ENCODE peak calls at places on chromosomes 3 and 15, in six cellular contexts. E is psoas muscle, V is transverse colon, B is H9, J is neural progenitor cell, F is uterus. K is an unnamed sample.

GRCh38 chr3:59937206-59937605 is 887.4 kb upstream of the CFAP20DC start:
- DNase-seq in E (no peak), V (no peak), B (no peak), J (no peak), F (no peak), K (no peak)

GRCh38 chr15:89783111-89783860 is 7.2 kb downstream of the MESP2 start:
- DNase-seq in E (no peak), V (no peak), B (peak; percentile 79), J (no peak), F (no peak), K (no peak)

GRCh38 chr15:51270706-51271105 is 67.7 kb downstream of the CYP19A1 start:
- DNase-seq in E (no peak), V (no peak), B (no peak), J (no peak), F (no peak), K (no peak)

GRCh38 chr3:113746955-113747718 is at the start of gene ATP6V1A:
- DNase-seq in E (peak; percentile 63), V (peak; percentile 82), B (peak; percentile 88), J (peak; percentile 81), F (no peak), K (no peak)

GRCh38 chr3:36943601-36944000 is 1.3 kb downstream of the TRANK1 start:
- DNase-seq in E (no peak), V (no peak), B (no peak), J (peak; percentile 32), F (no peak), K (no peak)

GRCh38 chr3:6608843-6609242 is 252.1 kb upstream of the GRM7 start:
- DNase-seq in E (no peak), V (no peak), B (no peak), J (no peak), F (no peak), K (no peak)

GRCh38 chr3:156601497-156601896 is 46.6 kb upstream of the SSR3 start:
- DNase-seq in E (no peak), V (no peak), B (no peak), J (no peak), F (no peak), K (no peak)

GRCh38 chr15:89761009-89761831 is 10.2 kb upstream of the MESP1 start:
- DNase-seq in E (no peak), V (peak; percentile 63), B (no peak), J (no peak), F (no peak), K (no peak)

GRCh38 chr3:71395927-71396695 is 187.4 kb downstream of the FOXP1 start:
- DNase-seq in E (no peak), V (no peak), B (no peak), J (no peak), F (no peak), K (no peak)

GRCh38 chr3:12557472-12558105 is 702 bp downstream of the MKRN2 start:
- DNase-seq in E (no peak), V (no peak), B (no peak), J (no peak), F (no peak), K (no peak)

GRCh38 chr3:137647179-137647578 is 116.9 kb upstream of the SOX14 start:
- DNase-seq in E (no peak), V (no peak), B (peak; percentile 68), J (peak; percentile 77), F (no peak), K (no peak)

GRCh38 chr15:99427668-99428361 is 138.0 kb upstream of the MEF2A start:
- DNase-seq in E (no peak), V (no peak), B (no peak), J (no peak), F (peak; percentile 12), K (no peak)

GRCh38 chr3:196499061-196499460 is 4.5 kb downstream of the RNF168 start:
- DNase-seq in E (no peak), V (no peak), B (no peak), J (no peak), F (no peak), K (no peak)

GRCh38 chr3:11705049-11705448 is 61.3 kb upstream of the VGLL4 start:
- DNase-seq in E (no peak), V (no peak), B (peak; percentile 41), J (no peak), F (no peak), K (no peak)

GRCh38 chr15:43193710-43194109 is 8.5 kb downstream of the CCNDBP1 start:
- DNase-seq in E (no peak), V (no peak), B (no peak), J (no peak), F (no peak), K (no peak)

GRCh38 chr3:146382386-146382785 is 87.0 kb downstream of the PLSCR2 start:
- DNase-seq in E (no peak), V (peak; percentile 41), B (no peak), J (peak; percentile 13), F (no peak), K (no peak)

GRCh38 chr3:9007213-9007612 is 43.9 kb upstream of the RAD18 start:
- DNase-seq in E (no peak), V (no peak), B (no peak), J (no peak), F (no peak), K (no peak)

GRCh38 chr15:48250640-48251076 is 44.6 kb downstream of the SLC12A1 start:
- DNase-seq in E (peak; percentile 15), V (peak; percentile 12), B (peak; percentile 35), J (peak; percentile 70), F (no peak), K (peak; percentile 42)

GRCh38 chr3:33047842-33048834 is 48.8 kb downstream of the GLB1 start:
- DNase-seq in E (no peak), V (no peak), B (no peak), J (no peak), F (no peak), K (no peak)

GRCh38 chr15:33852094-33852493 is 116.2 kb upstream of the CHRM5 start:
- DNase-seq in E (no peak), V (no peak), B (no peak), J (peak; percentile 12), F (no peak), K (no peak)

GRCh38 chr3:119643528-119643927 is 16.9 kb downstream of the POPDC2 start:
- DNase-seq in E (no peak), V (no peak), B (no peak), J (no peak), F (no peak), K (no peak)

GRCh38 chr3:146161725-146162047 is 702 bp upstream of the PLOD2 start:
- DNase-seq in E (no peak), V (peak; percentile 55), B (no peak), J (peak; percentile 27), F (peak; percentile 65), K (no peak)

GRCh38 chr3:65785065-65785645 is 253.6 kb downstream of the MAGI1 start:
- DNase-seq in E (no peak), V (no peak), B (no peak), J (peak; percentile 72), F (no peak), K (peak; percentile 56)

GRCh38 chr3:174442317-174442682 is 416.8 kb upstream of the NAALADL2 start:
- DNase-seq in E (no peak), V (no peak), B (no peak), J (no peak), F (no peak), K (no peak)

GRCh38 chr15:92570391-92570790 is 85.2 kb downstream of the FAM174B start:
- DNase-seq in E (no peak), V (no peak), B (no peak), J (no peak), F (no peak), K (no peak)

GRCh38 chr3:106097817-106098410 is 229.1 kb upstream of the CBLB start:
- DNase-seq in E (no peak), V (no peak), B (no peak), J (no peak), F (no peak), K (no peak)

GRCh38 chr3:23761440-23761896 is 44.3 kb upstream of the UBE2E1 start:
- DNase-seq in E (no peak), V (peak; percentile 59), B (peak; percentile 66), J (peak; percentile 56), F (no peak), K (no peak)

GRCh38 chr15:80804970-80805495 is 25.9 kb downstream of the CEMIP start:
- DNase-seq in E (no peak), V (no peak), B (no peak), J (no peak), F (no peak), K (no peak)

GRCh38 chr3:27040674-27041073 is 328.5 kb downstream of the NEK10 start:
- DNase-seq in E (no peak), V (no peak), B (no peak), J (no peak), F (no peak), K (no peak)

GRCh38 chr3:68479779-68480178 is 452.6 kb downstream of the TAFA4 start:
- DNase-seq in E (no peak), V (no peak), B (no peak), J (no peak), F (no peak), K (no peak)

GRCh38 chr15:29822685-29823459 is 604 bp upstream of the TJP1 start:
- DNase-seq in E (peak; percentile 70), V (peak; percentile 72), B (no peak), J (peak; percentile 31), F (peak; percentile 69), K (peak; percentile 48)

DNA sequence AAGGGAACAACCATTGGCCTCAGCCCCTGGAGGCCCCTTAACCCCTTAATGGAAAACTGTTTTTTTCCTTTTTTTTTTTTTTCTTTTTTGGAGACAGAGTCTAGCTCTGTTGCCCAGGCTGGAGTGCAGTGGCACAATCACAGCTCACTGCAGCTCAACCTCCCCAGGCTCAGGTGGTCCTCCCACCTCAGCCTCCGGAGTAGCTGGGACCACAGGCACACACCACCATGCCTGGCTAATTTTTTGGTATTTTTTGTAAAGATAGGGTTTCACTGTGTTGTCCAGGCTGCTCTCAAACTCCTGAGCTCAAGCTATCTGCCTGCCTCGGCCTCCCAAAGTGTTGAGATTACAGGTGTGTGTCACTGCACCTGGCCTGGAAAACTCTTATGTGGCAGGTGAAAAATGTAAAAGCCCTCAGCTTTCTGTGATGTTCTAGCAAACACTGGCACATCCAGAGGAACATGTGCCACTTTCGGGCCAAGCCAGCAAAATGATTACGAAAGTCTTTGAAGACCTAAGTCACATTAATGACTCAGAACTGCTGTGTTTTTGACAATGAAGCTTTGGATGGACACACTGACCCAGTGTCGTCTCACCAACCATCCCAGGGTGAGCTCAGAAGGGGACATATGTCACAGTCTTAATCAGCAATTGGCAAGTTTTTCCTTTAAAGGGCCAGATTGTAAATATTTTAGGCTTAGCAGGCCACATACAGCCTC is 189.3 kb upstream of the TPM1 start:
- DNase-seq in E (no peak), V (no peak), B (no peak), J (no peak), F (no peak), K (no peak)
- H3K27ac ChIP-seq in E (no peak overlapping the region), V (no peak overlapping the region), B (peak overlapping the region; percentile 6), J (no peak overlapping the region), F (no peak overlapping the region), K (no peak overlapping the region)

GRCh38 chr3:28335246-28335645 is 13.3 kb upstream of the ZCWPW2 start:
- DNase-seq in E (no peak), V (no peak), B (no peak), J (no peak), F (no peak), K (no peak)

GRCh38 chr3:28334552-28334951 is 14.0 kb upstream of the ZCWPW2 start:
- DNase-seq in E (no peak), V (no peak), B (no peak), J (no peak), F (no peak), K (no peak)
- TF ChIP-seq CTCF in E (no peak), V (no peak), B (peak; percentile 27), J (peak; percentile 15), F (no peak), K (peak; percentile 41)

GRCh38 chr3:61008168-61008737 is 243.0 kb downstream of the FHIT start:
- DNase-seq in E (no peak), V (no peak), B (no peak), J (no peak), F (no peak), K (no peak)
- H3K27ac ChIP-seq in E (no peak overlapping the region), V (no peak overlapping the region), B (no peak overlapping the region), J (no peak overlapping the region), F (no peak overlapping the region), K (no peak overlapping the region)

GRCh38 chr3:103388214-103388613 is 953.4 kb downstream of the ZPLD1 start:
- DNase-seq in E (no peak), V (no peak), B (no peak), J (no peak), F (no peak), K (peak; percentile 37)
- TF ChIP-seq CTCF in E (no peak), V (no peak), B (no peak), J (no peak), F (no peak), K (no peak)

K was measured in AG04450.